ENCODE peak calls at places on chromosomes 5 and 9, in ten cellular contexts. A, P, E, L, I, W, O, M, K and Z are unnamed samples. For H3K9me3, the result is how much of the 10 kb centered on the place peaks cover.

GRCh38 chr9:76419782-76420380 is 25.7 kb upstream of the RFK start:
- DNase-seq in A (peak), L (no peak), W (no peak), E (no peak), O (no peak), I (no peak), P (no peak), M (no peak), K (no peak), Z (no peak)

GRCh38 chr9:35689601-35690446 is at the start of gene TPM2:
- DNase-seq in M (peak), P (peak), K (no peak), O (peak), I (peak), L (peak), A (peak), E (peak), W (peak), Z (peak)

GRCh38 chr5:159749146-159749545 is 167.1 kb upstream of the ADRA1B start:
- DNase-seq in W (no peak), I (peak), P (peak), K (no peak), A (no peak), O (no peak), E (no peak), L (no peak), M (no peak), Z (no peak)

GRCh38 chr9:115520626-115521025 is 402.7 kb upstream of the TNC start:
- DNase-seq in K (no peak), O (no peak), I (no peak), M (no peak), P (no peak), W (no peak), A (no peak), L (no peak), E (no peak), Z (no peak)

GRCh38 chr5:62578540-62578939 is at the start of gene LRRC70:
- DNase-seq in K (peak), E (no peak), P (no peak), I (peak), O (no peak), A (peak), M (no peak), W (peak), L (no peak), Z (no peak)

GRCh38 chr9:73178044-73178443 is 26.4 kb downstream of the ANXA1 start:
- DNase-seq in M (no peak), O (no peak), K (no peak), E (no peak), I (no peak), A (no peak), W (no peak), L (no peak), P (no peak), Z (no peak)

GRCh38 chr9:133107961-133108793 is 12.9 kb downstream of the RALGDS start:
- DNase-seq in E (peak), P (no peak), K (no peak), M (no peak), A (no peak), L (peak), I (no peak), O (peak), W (no peak), Z (no peak)

GRCh38 chr5:177454397-177455035 is 7.9 kb downstream of the PRR7 start:
- DNase-seq in P (peak), L (peak), E (peak), K (peak), M (peak), W (peak), A (peak), I (peak), O (peak), Z (peak)

DNA sequence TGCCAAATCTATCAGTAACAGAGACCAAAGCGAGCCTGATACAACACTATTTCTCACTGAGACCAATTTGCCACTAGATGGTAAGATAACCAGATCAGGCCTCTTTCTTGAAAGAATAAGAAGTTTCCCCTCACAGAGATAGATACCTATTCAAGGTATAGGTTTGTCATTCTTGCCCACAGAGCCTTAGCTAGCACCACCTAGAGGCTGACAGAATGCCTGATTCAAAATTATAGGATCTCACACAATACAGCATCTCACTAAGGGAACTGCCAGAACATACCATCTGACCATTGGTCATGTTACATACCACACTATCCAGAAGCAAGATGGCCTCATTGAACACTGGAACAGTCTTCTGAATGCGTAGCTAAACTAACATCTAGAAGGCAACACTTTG is 166.6 kb upstream of the HCN1 start:
- DNase-seq in M (no peak), P (no peak), E (no peak), A (no peak), W (no peak), K (no peak), I (no peak), O (no peak), L (no peak), Z (no peak)
- H3K9me3 ChIP-seq in M (under half), P (under half), E (under half), A (under half), W (under half), K (under half), I (under half), O (under half), L (under half), Z (under half)

GRCh38 chr5:525164-525761 is 1.0 kb upstream of the SLC9A3 start:
- DNase-seq in L (no peak), E (no peak), M (no peak), P (no peak), A (no peak), I (no peak), W (no peak), K (no peak), O (peak), Z (no peak)
- H3K4me3 ChIP-seq in L (no peak), E (no peak), M (no peak), P (no peak), A (no peak), I (no peak), W (no peak), K (no peak), O (no peak), Z (no peak)

DNA sequence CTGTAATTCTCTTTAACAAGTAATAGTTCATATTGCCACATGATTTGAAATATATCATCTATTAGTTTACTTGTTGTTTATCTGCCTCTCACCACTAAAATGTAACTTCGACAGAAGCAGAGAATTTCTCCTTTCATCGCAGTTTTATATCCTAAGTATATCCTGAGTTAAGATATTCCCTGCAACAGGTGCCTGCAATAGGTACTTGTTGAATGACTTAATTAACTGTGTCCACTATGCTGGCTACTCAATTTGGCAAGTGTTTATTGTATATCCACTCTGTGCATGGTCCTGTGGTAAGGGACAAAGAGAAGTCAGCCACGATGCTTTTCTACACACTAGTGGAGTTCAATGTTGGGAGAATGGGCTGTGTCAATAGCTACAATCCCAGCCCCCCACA is 108.5 kb downstream of the PSAT1 start:
- DNase-seq in E (no peak), L (no peak), O (no peak), A (no peak), M (no peak), I (no peak), K (no peak), W (no peak), P (no peak), Z (no peak)
- H3K27ac ChIP-seq in E (no peak), L (no peak), O (no peak), A (no peak), M (no peak), I (no peak), K (no peak), W (no peak), P (no peak), Z (no peak)

DNA sequence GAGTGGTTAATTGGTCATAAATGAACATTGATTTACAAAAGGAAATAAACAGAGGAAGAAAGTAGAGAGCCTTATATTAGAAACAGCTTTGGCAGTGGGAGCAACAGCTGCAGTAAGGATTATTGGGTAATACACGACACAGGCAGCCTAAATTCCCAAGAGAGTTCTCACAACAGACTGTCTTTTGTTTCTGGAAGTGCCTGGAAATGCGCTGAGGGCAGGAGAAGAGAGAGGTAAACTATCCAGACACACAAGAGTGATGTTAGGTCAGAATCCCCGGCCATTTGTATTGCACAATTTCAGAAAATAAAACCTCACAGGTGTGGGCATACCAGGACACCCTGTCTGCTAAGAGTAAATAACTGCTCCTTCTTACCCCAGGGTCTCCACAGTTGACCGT is 450.4 kb upstream of the CTNND2 start:
- DNase-seq in O (no peak), E (no peak), K (no peak), W (no peak), M (no peak), P (no peak), I (no peak), L (no peak), A (no peak), Z (no peak)
- H3K9me3 ChIP-seq in O (under half), E (under half), K (under half), W (under half), M (under half), P (under half), I (under half), L (under half), A (under half), Z (under half)

GRCh38 chr5:1881731-1882336 is 891 bp downstream of the IRX4 start:
- DNase-seq in P (peak), K (no peak), E (no peak), I (no peak), L (no peak), A (no peak), M (no peak), W (no peak), O (no peak), Z (no peak)
- H3K4me3 ChIP-seq in P (peak), K (no peak), E (no peak), I (no peak), L (no peak), A (no peak), M (no peak), W (peak), O (no peak), Z (no peak)

GRCh38 chr5:82347213-82347947 is 69.2 kb upstream of the RPS23 start:
- DNase-seq in O (peak), L (peak), I (peak), E (no peak), K (no peak), A (no peak), P (no peak), W (no peak), M (peak), Z (no peak)

GRCh38 chr5:82352146-82352791 is 74.1 kb upstream of the RPS23 start:
- DNase-seq in E (no peak), W (no peak), I (peak), L (no peak), O (no peak), M (no peak), K (no peak), A (peak), P (no peak), Z (no peak)

GRCh38 chr5:82351754-82352145 is 73.6 kb upstream of the RPS23 start:
- DNase-seq in L (no peak), E (no peak), P (peak), I (peak), O (no peak), K (peak), A (peak), W (peak), M (no peak), Z (no peak)

GRCh38 chr5:82348749-82349148 is 70.6 kb upstream of the RPS23 start:
- DNase-seq in W (no peak), A (no peak), I (no peak), E (no peak), O (peak), K (no peak), M (no peak), L (no peak), P (no peak), Z (no peak)

GRCh38 chr5:82349651-82350050 is 71.5 kb upstream of the RPS23 start:
- DNase-seq in M (no peak), L (no peak), A (no peak), O (no peak), K (no peak), I (no peak), P (no peak), W (no peak), E (no peak), Z (no peak)
- H3K27ac ChIP-seq in M (no peak), L (no peak), A (no peak), O (peak), K (no peak), I (no peak), P (no peak), W (peak), E (no peak), Z (no peak)

DNA sequence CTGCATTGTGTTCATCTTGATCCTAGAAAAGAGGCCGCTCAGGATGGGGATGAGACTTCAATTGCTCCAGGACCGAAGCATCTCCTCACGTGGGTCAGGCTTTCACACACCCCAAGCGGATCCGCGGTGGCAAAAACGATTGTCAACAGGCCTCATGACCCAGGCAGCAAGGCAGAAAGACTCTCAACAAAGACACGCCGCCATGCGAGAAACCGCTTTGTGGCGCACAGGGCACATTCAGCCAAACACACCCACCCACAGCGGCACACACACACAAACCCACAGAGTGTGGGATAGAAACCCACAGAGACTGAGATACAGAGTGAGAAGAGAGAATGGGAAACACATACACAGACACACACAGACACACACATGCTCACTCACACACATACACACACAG is 483.4 kb downstream of the SPATA31A7 start:
- DNase-seq in I (no peak), A (no peak), P (no peak), L (no peak), M (peak), E (peak), K (no peak), W (no peak), O (no peak), Z (no peak)
- H3K9me3 ChIP-seq in I (under half), A (under half), P (under half), L (under half), M (under half), E (under half), K (under half), W (under half), O (under half), Z (under half)

DNA sequence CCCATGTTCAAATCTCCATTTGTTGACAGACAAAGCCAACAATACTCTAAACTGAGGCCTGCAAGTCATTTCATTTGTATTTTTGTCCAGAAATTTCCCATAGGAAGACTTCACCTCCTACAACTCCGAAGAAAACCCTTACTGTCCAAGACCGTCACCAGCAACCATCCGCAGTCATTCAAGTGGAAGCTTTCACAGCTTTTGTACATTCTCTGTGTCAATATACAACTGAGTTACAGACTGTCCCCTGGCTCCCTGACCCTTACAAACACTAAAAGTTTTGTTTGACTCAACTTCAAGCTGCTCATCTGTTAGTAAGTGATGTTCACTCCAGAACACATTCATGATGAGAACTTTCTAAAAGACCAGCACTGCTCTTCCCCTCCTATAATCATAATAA is 210.1 kb downstream of the DEPDC1B start:
- DNase-seq in M (no peak), L (no peak), I (no peak), A (no peak), O (no peak), P (no peak), E (no peak), K (no peak), W (no peak), Z (no peak)
- H3K4me3 ChIP-seq in M (no peak), L (no peak), I (no peak), A (no peak), O (peak), P (no peak), E (peak), K (no peak), W (no peak), Z (no peak)